ENCODE peak calls at places on chromosomes 11 and 22, in seven cellular contexts. S, W, F, K, Z, A and X are unnamed samples. For H3K4me1, the result is how much of the 10 kb centered on the place peaks cover.

GRCh38 chr22:17831527-17832251 is 57.4 kb upstream of the BID start:
- DNase-seq in S (no peak), W (no peak), F (peak), K (no peak), Z (peak), A (no peak), X (peak)

GRCh38 chr22:28810839-28811491 is 10.6 kb upstream of the XBP1 start:
- DNase-seq in S (no peak), W (peak), F (peak), K (no peak), Z (peak), A (no peak), X (no peak)

GRCh38 chr11:42013656-42014201 is 554.3 kb upstream of the LRRC4C start:
- DNase-seq in S (no peak), W (no peak), F (no peak), K (no peak), Z (no peak), A (no peak), X (no peak)

GRCh38 chr11:110710520-110711381 is 1.5 kb downstream of the ARHGAP20 start:
- DNase-seq in S (peak), W (peak), F (peak), K (peak), Z (peak), A (peak), X (peak)

GRCh38 chr22:38313384-38313955 is 3.8 kb downstream of the CSNK1E start:
- DNase-seq in S (no peak), W (peak), F (peak), K (peak), Z (peak), A (peak), X (no peak)

GRCh38 chr11:35619030-35619753 is 932 bp downstream of the FJX1 start:
- DNase-seq in S (no peak), W (peak), F (peak), K (peak), Z (peak), A (peak), X (no peak)

GRCh38 chr11:14645247-14645912 is 1.8 kb downstream of the PDE3B start:
- DNase-seq in S (no peak), W (no peak), F (no peak), K (no peak), Z (no peak), A (no peak), X (no peak)

GRCh38 chr11:73787051-73787642 is 527 bp upstream of the MRPL48 start:
- DNase-seq in S (no peak), W (no peak), F (no peak), K (no peak), Z (no peak), A (no peak), X (no peak)

GRCh38 chr11:110219011-110219785 is 77.2 kb downstream of the RDX start:
- DNase-seq in S (no peak), W (no peak), F (no peak), K (no peak), Z (no peak), A (no peak), X (no peak)

GRCh38 chr11:126468102-126468521 is 112.6 kb downstream of the ST3GAL4 start:
- DNase-seq in S (no peak), W (no peak), F (no peak), K (no peak), Z (no peak), A (no peak), X (no peak)

GRCh38 chr11:100340416-100341323 is 346.4 kb upstream of the ARHGAP42 start:
- DNase-seq in S (peak), W (no peak), F (no peak), K (no peak), Z (no peak), A (no peak), X (no peak)

GRCh38 chr11:115656684-115657083 is 152.5 kb upstream of the CADM1 start:
- DNase-seq in S (no peak), W (peak), F (no peak), K (no peak), Z (no peak), A (no peak), X (no peak)

GRCh38 chr11:67138922-67139321 is 19.9 kb downstream of the KDM2A start:
- DNase-seq in S (no peak), W (no peak), F (no peak), K (no peak), Z (no peak), A (no peak), X (no peak)
- TF ChIP-seq CTCF in S (no peak), W (no peak), F (no peak), K (no peak), Z (no peak), A (no peak), X (no peak)

GRCh38 chr22:41801886-41802285 is 1.4 kb downstream of the CCDC134 start:
- DNase-seq in S (no peak), W (no peak), F (no peak), K (no peak), Z (no peak), A (no peak), X (no peak)
- H3K4me3 ChIP-seq in S (peak), W (peak), F (no peak), K (no peak), Z (no peak), A (peak), X (no peak)

GRCh38 chr11:12244156-12244555 is 133.2 kb upstream of the PARVA start:
- DNase-seq in S (no peak), W (no peak), F (no peak), K (no peak), Z (no peak), A (no peak), X (no peak)
- H3K4me1 ChIP-seq in S (under half), W (under half), F (under half), K (half or more), Z (under half), A (under half), X (under half)

GRCh38 chr11:133040289-133040893 is 491.9 kb downstream of the OPCML start:
- DNase-seq in S (no peak), W (no peak), F (no peak), K (no peak), Z (no peak), A (no peak), X (no peak)

GRCh38 chr11:133041928-133042890 is 490.1 kb downstream of the OPCML start:
- DNase-seq in S (no peak), W (no peak), F (no peak), K (peak), Z (no peak), A (no peak), X (no peak)

GRCh38 chr11:133038850-133039249 is 493.5 kb downstream of the OPCML start:
- DNase-seq in S (no peak), W (no peak), F (no peak), K (no peak), Z (no peak), A (no peak), X (no peak)

GRCh38 chr11:133041165-133041564 is 491.1 kb downstream of the OPCML start:
- DNase-seq in S (no peak), W (no peak), F (no peak), K (no peak), Z (no peak), A (no peak), X (no peak)
- TF ChIP-seq CTCF in S (no peak), W (no peak), F (no peak), K (no peak), Z (no peak), A (no peak), X (no peak)

GRCh38 chr11:78054971-78055370 is 8.7 kb upstream of the THRSP start:
- DNase-seq in S (no peak), W (no peak), F (no peak), K (no peak), Z (no peak), A (no peak), X (no peak)

GRCh38 chr11:78056093-78056492 is 7.6 kb upstream of the THRSP start:
- DNase-seq in S (no peak), W (no peak), F (no peak), K (no peak), Z (no peak), A (no peak), X (no peak)

GRCh38 chr11:78060533-78060932 is 3.1 kb upstream of the THRSP start:
- DNase-seq in S (no peak), W (no peak), F (no peak), K (no peak), Z (no peak), A (no peak), X (no peak)

GRCh38 chr11:78061088-78061920 is 2.4 kb upstream of the THRSP start:
- DNase-seq in S (peak), W (no peak), F (peak), K (peak), Z (no peak), A (no peak), X (no peak)

GRCh38 chr11:78057462-78058055 is 6.1 kb upstream of the THRSP start:
- DNase-seq in S (no peak), W (no peak), F (no peak), K (no peak), Z (no peak), A (no peak), X (no peak)
- H3K4me3 ChIP-seq in S (no peak), W (no peak), F (no peak), K (no peak), Z (no peak), A (no peak), X (no peak)

GRCh38 chr11:128622137-128622523 is 34.8 kb upstream of the ETS1 start:
- DNase-seq in S (no peak), W (no peak), F (no peak), K (no peak), Z (no peak), A (no peak), X (no peak)
- H3K4me1 ChIP-seq in S (under half), W (under half), F (under half), K (under half), Z (under half), A (under half), X (under half)

GRCh38 chr11:2837651-2838050 is 47.9 kb downstream of the CDKN1C start:
- DNase-seq in S (no peak), W (no peak), F (no peak), K (no peak), Z (no peak), A (no peak), X (no peak)

GRCh38 chr11:2838091-2838490 is 47.5 kb downstream of the CDKN1C start:
- DNase-seq in S (no peak), W (no peak), F (no peak), K (peak), Z (no peak), A (no peak), X (no peak)

GRCh38 chr11:2835768-2836150 is 49.8 kb downstream of the CDKN1C start:
- DNase-seq in S (no peak), W (no peak), F (no peak), K (no peak), Z (no peak), A (no peak), X (no peak)

GRCh38 chr11:2836335-2837095 is 49.1 kb downstream of the CDKN1C start:
- DNase-seq in S (no peak), W (no peak), F (no peak), K (no peak), Z (no peak), A (no peak), X (no peak)

DNA sequence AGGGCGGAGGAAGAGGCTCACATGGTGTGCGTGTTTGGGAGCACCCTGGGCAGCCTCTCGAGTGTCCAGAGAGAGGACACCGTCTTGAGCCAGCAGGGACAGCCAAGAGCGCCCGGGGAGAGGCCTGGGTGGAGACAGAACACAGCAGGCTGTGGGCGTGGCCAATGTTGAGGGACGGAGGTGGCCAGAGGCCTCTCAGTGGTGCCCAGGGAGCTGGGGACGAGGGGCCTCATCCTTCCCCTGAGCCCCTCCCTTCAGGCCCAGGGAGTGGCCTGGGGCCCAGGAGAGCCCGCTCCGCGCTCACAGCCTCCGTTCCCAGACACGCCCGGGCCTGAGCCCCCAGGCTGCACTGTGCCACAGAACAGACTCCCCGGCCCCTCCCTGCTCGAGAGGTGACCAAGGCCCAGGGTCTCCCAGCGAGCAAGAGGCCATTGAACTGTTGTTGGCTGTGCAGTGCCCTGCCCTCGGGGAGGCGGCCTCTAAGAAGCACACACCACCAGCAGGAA is 48.4 kb downstream of the CDKN1C start:
- DNase-seq in S (peak), W (peak), F (peak), K (peak), Z (peak), A (peak), X (peak)
- TF ChIP-seq CTCF in S (no peak), W (peak), F (peak), K (no peak), Z (peak), A (peak), X (peak)